ENCODE peak calls at places on chromosomes 12 and 14, in five cellular contexts. T is activated CD4-positive, alpha-beta T cell treated with anti-CD3 and anti-CD28 coated beads, Interleukin-2, amount 10 ng/mL, durations not matched to agents 7 days and 5 days; E is effector CD4-positive, alpha-beta T cell; O is stimulated activated CD4-positive, alpha-beta T cell treated with anti-CD3 and anti-CD28 coated beads, Interleukin-2, amount 100 ng/mL, for 48 hours; X is GM10248. P is an unnamed sample.

GRCh38 chr12:1369460-1369859 is 224.9 kb downstream of the FBXL14 start:
- DNase-seq in O (no peak), E (no peak), X (no peak), T (no peak), P (no peak)

GRCh38 chr12:52850681-52851080 is 1.9 kb upstream of the KRT78 start:
- DNase-seq in O (no peak), X (no peak), T (no peak), E (no peak), P (no peak)

GRCh38 chr12:54357802-54358619 is 6.3 kb downstream of the GPR84 start:
- DNase-seq in O (no peak), T (peak; percentile 76), E (peak; percentile 25), X (peak; percentile 70), P (peak; percentile 65)

GRCh38 chr12:103114296-103115055 is 157.0 kb downstream of the ASCL1 start:
- DNase-seq in E (no peak), T (no peak), O (no peak), X (peak; percentile 55), P (peak; percentile 54)

GRCh38 chr14:79842270-79842669 is 369.0 kb downstream of the DIO2 start:
- DNase-seq in E (no peak), X (no peak), O (no peak), T (no peak), P (no peak)

GRCh38 chr14:94044476-94045091 is 18.4 kb downstream of the OTUB2 start:
- DNase-seq in O (no peak), X (no peak), E (no peak), T (no peak), P (no peak)

GRCh38 chr12:14885718-14886201 is at the start of gene MGP:
- DNase-seq in O (no peak), T (no peak), X (no peak), E (no peak), P (no peak)

GRCh38 chr12:124369055-124369900 is 74.4 kb downstream of the RFLNA start:
- DNase-seq in O (no peak), X (no peak), E (no peak), T (no peak), P (no peak)

GRCh38 chr12:90978117-90978770 is 23.3 kb upstream of the CCER1 start:
- DNase-seq in O (no peak), X (peak; percentile 14), E (no peak), T (no peak), P (peak; percentile 26)

GRCh38 chr14:96461950-96462798 is 40.0 kb upstream of the PAPOLA start:
- DNase-seq in X (no peak), E (no peak), T (no peak), O (no peak), P (no peak)

GRCh38 chr14:89314274-89314673 is 102.8 kb downstream of the FOXN3 start:
- DNase-seq in O (no peak), X (no peak), E (no peak), T (no peak), P (no peak)

GRCh38 chr14:91243098-91243483 is 1.4 kb downstream of the GPR68 start:
- DNase-seq in T (no peak), O (no peak), E (no peak), X (no peak), P (no peak)

GRCh38 chr14:75523771-75524171 is 1.5 kb downstream of the BATF start:
- DNase-seq in X (no peak), E (no peak), O (no peak), T (no peak), P (no peak)

GRCh38 chr12:111434680-111435338 is 29.1 kb downstream of the SH2B3 start:
- DNase-seq in X (peak; percentile 76), T (peak; percentile 88), O (peak; percentile 66), E (peak; percentile 85), P (peak; percentile 65)

GRCh38 chr14:91116913-91117588 is 3.2 kb downstream of the DGLUCY start:
- DNase-seq in X (no peak), O (peak; percentile 30), E (no peak), T (no peak), P (no peak)

GRCh38 chr14:94394594-94395305 is 6.3 kb upstream of the SERPINA1 start:
- DNase-seq in E (no peak), T (no peak), X (no peak), O (peak; percentile 4), P (no peak)

GRCh38 chr12:94587266-94588241 is 62.8 kb downstream of the TMCC3 start:
- DNase-seq in T (no peak), O (no peak), X (no peak), E (no peak), P (no peak)

GRCh38 chr12:68451261-68452091 is 119.3 kb upstream of the MDM1 start:
- DNase-seq in T (peak; percentile 66), X (peak; percentile 22), E (no peak), O (peak; percentile 33), P (peak; percentile 44)

GRCh38 chr12:106096376-106096775 is 42.4 kb downstream of the NUAK1 start:
- DNase-seq in X (no peak), O (no peak), E (no peak), T (no peak), P (no peak)

GRCh38 chr14:61296707-61297502 is 15.8 kb upstream of the TMEM30B start:
- DNase-seq in T (peak; percentile 60), E (peak; percentile 14), X (peak; percentile 38), O (no peak), P (peak; percentile 41)

GRCh38 chr12:52280796-52281560 is 6.5 kb downstream of the KRT86 start:
- DNase-seq in X (no peak), E (no peak), T (no peak), O (no peak), P (no peak)

GRCh38 chr12:55983229-55983849 is 9.5 kb downstream of the RAB5B start:
- DNase-seq in O (no peak), T (no peak), E (no peak), X (no peak), P (no peak)

GRCh38 chr14:29243355-29243754 is 476.8 kb downstream of the FOXG1 start:
- DNase-seq in T (no peak), O (no peak), X (no peak), E (no peak), P (no peak)

GRCh38 chr12:113601656-113602263 is 130.1 kb upstream of the LHX5 start:
- DNase-seq in E (no peak), O (no peak), X (no peak), T (peak; percentile 19), P (no peak)

GRCh38 chr12:24943947-24944597 is 4.8 kb downstream of the BCAT1 start:
- DNase-seq in T (no peak), E (no peak), O (no peak), X (no peak), P (no peak)

GRCh38 chr12:3302406-3303041 is 188.5 kb upstream of the PRMT8 start:
- DNase-seq in O (no peak), T (no peak), X (no peak), E (no peak), P (no peak)

GRCh38 chr12:4717806-4718205 is 2.4 kb upstream of the GALNT8 start:
- DNase-seq in O (no peak), T (no peak), E (no peak), X (no peak), P (no peak)

GRCh38 chr12:3187846-3188755 is 110.9 kb downstream of the TSPAN9 start:
- DNase-seq in X (no peak), E (no peak), O (no peak), T (no peak), P (no peak)

GRCh38 chr14:96285667-96286066 is 29.7 kb downstream of the BDKRB1 start:
- DNase-seq in X (no peak), T (no peak), E (no peak), O (no peak), P (no peak)

GRCh38 chr14:34685819-34686428 is 28.5 kb downstream of the CFL2 start:
- DNase-seq in E (no peak), X (no peak), O (no peak), T (no peak), P (no peak)

GRCh38 chr14:94129758-94130414 is 482 bp upstream of the IFI27L2 start:
- DNase-seq in T (peak; percentile 37), X (no peak), O (no peak), E (peak; percentile 18), P (peak; percentile 33)

GRCh38 chr14:72683787-72684186 is 210.1 kb downstream of the DPF3 start:
- DNase-seq in T (no peak), O (no peak), E (no peak), X (no peak), P (no peak)